ENCODE peak calls at places on chromosomes 5 and 9, in eight cellular contexts. T, I, F, R, A, J, N and E are unnamed samples.

GRCh38 chr5:137627730-137628129 is 108.2 kb downstream of the KLHL3 start:
- DNase-seq in T (no peak), I (no peak), F (no peak), R (no peak), A (no peak), J (no peak), N (no peak), E (no peak)

GRCh38 chr5:145921211-145921610 is 15.2 kb upstream of the SH3RF2 start:
- DNase-seq in T (no peak), I (no peak), F (no peak), R (no peak), A (no peak), J (no peak), N (no peak), E (no peak)

GRCh38 chr9:86250123-86250522 is 9.3 kb downstream of the C9orf153 start:
- DNase-seq in T (no peak), I (no peak), F (no peak), R (no peak), A (no peak), J (no peak), N (no peak), E (no peak)

GRCh38 chr9:135879237-135879601 is 28.1 kb downstream of the CAMSAP1 start:
- DNase-seq in T (no peak), I (no peak), F (no peak), R (no peak), A (no peak), J (no peak), N (no peak), E (no peak)

GRCh38 chr9:99285965-99286364 is 63.9 kb downstream of the SEC61B start:
- DNase-seq in T (no peak), I (no peak), F (no peak), R (no peak), A (no peak), J (no peak), N (no peak), E (no peak)

GRCh38 chr5:60522299-60522915 is 177.6 kb downstream of the DEPDC1B start:
- DNase-seq in T (no peak), I (no peak), F (no peak), R (no peak), A (peak), J (no peak), N (no peak), E (no peak)

GRCh38 chr5:79929095-79929494 is 62.0 kb downstream of the MTX3 start:
- DNase-seq in T (no peak), I (no peak), F (no peak), R (no peak), A (no peak), J (no peak), N (no peak), E (no peak)

GRCh38 chr9:93646640-93647178 is 70.3 kb downstream of the PHF2 start:
- DNase-seq in T (no peak), I (no peak), F (no peak), R (no peak), A (no peak), J (no peak), N (no peak), E (no peak)

GRCh38 chr5:133434336-133434735 is 178.0 kb downstream of the FSTL4 start:
- DNase-seq in T (no peak), I (no peak), F (no peak), R (no peak), A (no peak), J (no peak), N (no peak), E (no peak)

GRCh38 chr5:68297656-68298055 is 82.1 kb downstream of the PIK3R1 start:
- DNase-seq in T (no peak), I (no peak), F (no peak), R (no peak), A (no peak), J (no peak), N (no peak), E (no peak)

GRCh38 chr9:34869390-34869789 is 88.7 kb upstream of the PHF24 start:
- DNase-seq in T (no peak), I (no peak), F (no peak), R (no peak), A (peak), J (no peak), N (peak), E (no peak)

GRCh38 chr9:132232522-132232921 is 70.7 kb downstream of the NTNG2 start:
- DNase-seq in T (no peak), I (no peak), F (no peak), R (no peak), A (no peak), J (no peak), N (no peak), E (no peak)

GRCh38 chr9:79639354-79639753 is 67.6 kb downstream of the TLE4 start:
- DNase-seq in T (no peak), I (no peak), F (no peak), R (no peak), A (peak), J (no peak), N (no peak), E (no peak)

GRCh38 chr9:15386465-15386864 is 36.2 kb upstream of the SNAPC3 start:
- DNase-seq in T (no peak), I (no peak), F (no peak), R (no peak), A (no peak), J (no peak), N (no peak), E (no peak)

GRCh38 chr5:72940082-72940481 is 15.8 kb upstream of the FCHO2 start:
- DNase-seq in T (no peak), I (no peak), F (no peak), R (no peak), A (no peak), J (no peak), N (no peak), E (no peak)

GRCh38 chr5:134794136-134794535 is 35.6 kb downstream of the DDX46 start:
- DNase-seq in T (no peak), I (no peak), F (peak), R (no peak), A (peak), J (no peak), N (no peak), E (no peak)

GRCh38 chr5:103364074-103364473 is 105.5 kb downstream of the MACIR start:
- DNase-seq in T (no peak), I (no peak), F (no peak), R (no peak), A (peak), J (no peak), N (no peak), E (no peak)

GRCh38 chr5:62059960-62060359 is 246.0 kb upstream of the KIF2A start:
- DNase-seq in T (no peak), I (no peak), F (no peak), R (no peak), A (no peak), J (no peak), N (no peak), E (no peak)

GRCh38 chr5:134249469-134250379 is 23.9 kb upstream of the PPP2CA start:
- DNase-seq in T (no peak), I (no peak), F (no peak), R (no peak), A (peak), J (no peak), N (no peak), E (no peak)